ENCODE peak calls at places on chromosomes 11 and 22, in five cellular contexts. One of them, this sample, is unnamed.

GRCh38 chr11:61273151-61274078 is 21.7 kb downstream of the VWCE start:
- DNase-seq in T-cell: no peak
- DNase-seq in iPS-NIHi11: peak
- DNase-seq in omental fat pad: no peak
- DNase-seq in activated CD8-positive, alpha-beta memory T cell treated with anti-CD3 and anti-CD28 coated beads, Interleukin-2, amount 50 U/mL, for 48 hours: no peak
- DNase-seq in this sample: no peak

GRCh38 chr11:71397961-71398360 is 50.2 kb downstream of the DHCR7 start:
- DNase-seq in T-cell: no peak
- DNase-seq in iPS-NIHi11: no peak
- DNase-seq in omental fat pad: no peak
- DNase-seq in activated CD8-positive, alpha-beta memory T cell treated with anti-CD3 and anti-CD28 coated beads, Interleukin-2, amount 50 U/mL, for 48 hours: no peak
- DNase-seq in this sample: no peak

GRCh38 chr22:45738206-45738605 is 66.6 kb downstream of the ATXN10 start:
- DNase-seq in T-cell: no peak
- DNase-seq in iPS-NIHi11: no peak
- DNase-seq in omental fat pad: no peak
- DNase-seq in activated CD8-positive, alpha-beta memory T cell treated with anti-CD3 and anti-CD28 coated beads, Interleukin-2, amount 50 U/mL, for 48 hours: no peak
- DNase-seq in this sample: no peak

GRCh38 chr11:126307706-126308105 is 3.8 kb downstream of the DCPS start:
- DNase-seq in T-cell: no peak
- DNase-seq in iPS-NIHi11: no peak
- DNase-seq in omental fat pad: no peak
- DNase-seq in activated CD8-positive, alpha-beta memory T cell treated with anti-CD3 and anti-CD28 coated beads, Interleukin-2, amount 50 U/mL, for 48 hours: no peak
- DNase-seq in this sample: no peak

GRCh38 chr11:104928831-104929230 is 30.6 kb upstream of the CASP12 start:
- DNase-seq in T-cell: no peak
- DNase-seq in iPS-NIHi11: no peak
- DNase-seq in omental fat pad: no peak
- DNase-seq in activated CD8-positive, alpha-beta memory T cell treated with anti-CD3 and anti-CD28 coated beads, Interleukin-2, amount 50 U/mL, for 48 hours: no peak
- DNase-seq in this sample: no peak

GRCh38 chr11:65487467-65488272 is 11.2 kb upstream of the MALAT1 start:
- DNase-seq in T-cell: no peak
- DNase-seq in iPS-NIHi11: peak
- DNase-seq in omental fat pad: peak
- DNase-seq in activated CD8-positive, alpha-beta memory T cell treated with anti-CD3 and anti-CD28 coated beads, Interleukin-2, amount 50 U/mL, for 48 hours: no peak
- DNase-seq in this sample: peak

GRCh38 chr22:21100149-21101032 is 54.6 kb downstream of the LRRC74B start:
- DNase-seq in T-cell: no peak
- DNase-seq in iPS-NIHi11: no peak
- DNase-seq in omental fat pad: no peak
- DNase-seq in activated CD8-positive, alpha-beta memory T cell treated with anti-CD3 and anti-CD28 coated beads, Interleukin-2, amount 50 U/mL, for 48 hours: no peak
- DNase-seq in this sample: no peak

GRCh38 chr22:41239443-41240128 is 1.1 kb downstream of the CHADL start:
- DNase-seq in T-cell: no peak
- DNase-seq in iPS-NIHi11: no peak
- DNase-seq in omental fat pad: no peak
- DNase-seq in activated CD8-positive, alpha-beta memory T cell treated with anti-CD3 and anti-CD28 coated beads, Interleukin-2, amount 50 U/mL, for 48 hours: no peak
- DNase-seq in this sample: no peak

GRCh38 chr22:30392661-30393321 is 4.0 kb upstream of the SEC14L2 start:
- DNase-seq in T-cell: no peak
- DNase-seq in iPS-NIHi11: no peak
- DNase-seq in omental fat pad: no peak
- DNase-seq in activated CD8-positive, alpha-beta memory T cell treated with anti-CD3 and anti-CD28 coated beads, Interleukin-2, amount 50 U/mL, for 48 hours: no peak
- DNase-seq in this sample: no peak

GRCh38 chr22:46006379-46007002 is 29.5 kb upstream of the WNT7B start:
- DNase-seq in T-cell: peak
- DNase-seq in iPS-NIHi11: peak
- DNase-seq in omental fat pad: peak
- DNase-seq in activated CD8-positive, alpha-beta memory T cell treated with anti-CD3 and anti-CD28 coated beads, Interleukin-2, amount 50 U/mL, for 48 hours: peak
- DNase-seq in this sample: peak

GRCh38 chr11:76658651-76659650 is 11.6 kb downstream of the LRRC32 start:
- DNase-seq in T-cell: no peak
- DNase-seq in iPS-NIHi11: no peak
- DNase-seq in omental fat pad: no peak
- DNase-seq in activated CD8-positive, alpha-beta memory T cell treated with anti-CD3 and anti-CD28 coated beads, Interleukin-2, amount 50 U/mL, for 48 hours: no peak
- DNase-seq in this sample: peak

GRCh38 chr11:114799524-114799923 is 121.2 kb downstream of the NXPE2 start:
- DNase-seq in T-cell: no peak
- DNase-seq in iPS-NIHi11: peak
- DNase-seq in omental fat pad: no peak
- DNase-seq in activated CD8-positive, alpha-beta memory T cell treated with anti-CD3 and anti-CD28 coated beads, Interleukin-2, amount 50 U/mL, for 48 hours: no peak
- DNase-seq in this sample: no peak

GRCh38 chr11:70517996-70518907 is 119.9 kb downstream of the CTTN start:
- DNase-seq in T-cell: no peak
- DNase-seq in iPS-NIHi11: no peak
- DNase-seq in omental fat pad: no peak
- DNase-seq in activated CD8-positive, alpha-beta memory T cell treated with anti-CD3 and anti-CD28 coated beads, Interleukin-2, amount 50 U/mL, for 48 hours: no peak
- DNase-seq in this sample: no peak

GRCh38 chr11:10526974-10527918 is 13.7 kb downstream of the RNF141 start:
- DNase-seq in T-cell: no peak
- DNase-seq in iPS-NIHi11: no peak
- DNase-seq in omental fat pad: no peak
- DNase-seq in activated CD8-positive, alpha-beta memory T cell treated with anti-CD3 and anti-CD28 coated beads, Interleukin-2, amount 50 U/mL, for 48 hours: no peak
- DNase-seq in this sample: no peak

GRCh38 chr11:133841279-133842043 is 3.9 kb downstream of the SPATA19 start:
- DNase-seq in T-cell: no peak
- DNase-seq in iPS-NIHi11: peak
- DNase-seq in omental fat pad: no peak
- DNase-seq in activated CD8-positive, alpha-beta memory T cell treated with anti-CD3 and anti-CD28 coated beads, Interleukin-2, amount 50 U/mL, for 48 hours: no peak
- DNase-seq in this sample: no peak

GRCh38 chr11:72591785-72592490 is 82.3 kb downstream of the PDE2A start:
- DNase-seq in T-cell: peak
- DNase-seq in iPS-NIHi11: no peak
- DNase-seq in omental fat pad: no peak
- DNase-seq in activated CD8-positive, alpha-beta memory T cell treated with anti-CD3 and anti-CD28 coated beads, Interleukin-2, amount 50 U/mL, for 48 hours: peak
- DNase-seq in this sample: no peak

GRCh38 chr11:70757241-70757640 is 358.9 kb downstream of the CTTN start:
- DNase-seq in T-cell: no peak
- DNase-seq in iPS-NIHi11: no peak
- DNase-seq in omental fat pad: no peak
- DNase-seq in activated CD8-positive, alpha-beta memory T cell treated with anti-CD3 and anti-CD28 coated beads, Interleukin-2, amount 50 U/mL, for 48 hours: no peak
- DNase-seq in this sample: no peak

GRCh38 chr11:12750181-12750580 is 76.0 kb downstream of the TEAD1 start:
- DNase-seq in T-cell: no peak
- DNase-seq in iPS-NIHi11: no peak
- DNase-seq in omental fat pad: no peak
- DNase-seq in activated CD8-positive, alpha-beta memory T cell treated with anti-CD3 and anti-CD28 coated beads, Interleukin-2, amount 50 U/mL, for 48 hours: no peak
- DNase-seq in this sample: no peak

GRCh38 chr22:39522567-39523300 is 2.4 kb downstream of the ATF4 start:
- DNase-seq in T-cell: no peak
- DNase-seq in iPS-NIHi11: no peak
- DNase-seq in omental fat pad: no peak
- DNase-seq in activated CD8-positive, alpha-beta memory T cell treated with anti-CD3 and anti-CD28 coated beads, Interleukin-2, amount 50 U/mL, for 48 hours: peak
- DNase-seq in this sample: no peak

GRCh38 chr22:42697542-42698013 is 23.1 kb downstream of the A4GALT start:
- DNase-seq in T-cell: no peak
- DNase-seq in iPS-NIHi11: peak
- DNase-seq in omental fat pad: no peak
- DNase-seq in activated CD8-positive, alpha-beta memory T cell treated with anti-CD3 and anti-CD28 coated beads, Interleukin-2, amount 50 U/mL, for 48 hours: no peak
- DNase-seq in this sample: peak

GRCh38 chr11:108511851-108512474 is 13.8 kb upstream of the POGLUT3 start:
- DNase-seq in T-cell: no peak
- DNase-seq in iPS-NIHi11: no peak
- DNase-seq in omental fat pad: no peak
- DNase-seq in activated CD8-positive, alpha-beta memory T cell treated with anti-CD3 and anti-CD28 coated beads, Interleukin-2, amount 50 U/mL, for 48 hours: no peak
- DNase-seq in this sample: no peak

GRCh38 chr11:94602430-94603372 is 35.5 kb downstream of the PIWIL4 start:
- DNase-seq in T-cell: no peak
- DNase-seq in iPS-NIHi11: no peak
- DNase-seq in omental fat pad: no peak
- DNase-seq in activated CD8-positive, alpha-beta memory T cell treated with anti-CD3 and anti-CD28 coated beads, Interleukin-2, amount 50 U/mL, for 48 hours: no peak
- DNase-seq in this sample: no peak

GRCh38 chr11:25068451-25068850 is 571.6 kb downstream of the LUZP2 start:
- DNase-seq in T-cell: no peak
- DNase-seq in iPS-NIHi11: no peak
- DNase-seq in omental fat pad: no peak
- DNase-seq in activated CD8-positive, alpha-beta memory T cell treated with anti-CD3 and anti-CD28 coated beads, Interleukin-2, amount 50 U/mL, for 48 hours: no peak
- DNase-seq in this sample: no peak